ENCODE peak calls at places on chromosomes 1 and 21, in eight cellular contexts. One of them, this sample, is unnamed. For H3K4me1, the result is how much of the 10 kb centered on the place peaks cover.

GRCh38 chr1:22383526-22384291 is 67.9 kb upstream of the ZBTB40 start:
- DNase-seq in pancreas: no peak
- DNase-seq in IMR-90: no peak
- DNase-seq in SK-N-SH: no peak
- DNase-seq in left lung: no peak
- DNase-seq in heart right ventricle: no peak
- DNase-seq in CD8-positive, alpha-beta T cell: no peak
- DNase-seq in left ventricle myocardium inferior: no peak
- DNase-seq in this sample: no peak

GRCh38 chr1:220750126-220750525 is 2.0 kb downstream of the MTARC2 start:
- DNase-seq in pancreas: no peak
- DNase-seq in IMR-90: no peak
- DNase-seq in SK-N-SH: no peak
- DNase-seq in left lung: no peak
- DNase-seq in heart right ventricle: no peak
- DNase-seq in CD8-positive, alpha-beta T cell: no peak
- DNase-seq in left ventricle myocardium inferior: no peak
- DNase-seq in this sample: no peak

GRCh38 chr1:145982010-145982723 is 14.2 kb downstream of the TXNIP start:
- DNase-seq in pancreas: no peak
- DNase-seq in IMR-90: no peak
- DNase-seq in SK-N-SH: no peak
- DNase-seq in left lung: peak
- DNase-seq in heart right ventricle: no peak
- DNase-seq in CD8-positive, alpha-beta T cell: no peak
- DNase-seq in left ventricle myocardium inferior: no peak
- DNase-seq in this sample: no peak

GRCh38 chr21:41258617-41259016 is 58.0 kb upstream of the FAM3B start:
- DNase-seq in pancreas: no peak
- DNase-seq in IMR-90: peak
- DNase-seq in SK-N-SH: no peak
- DNase-seq in left lung: no peak
- DNase-seq in heart right ventricle: no peak
- DNase-seq in CD8-positive, alpha-beta T cell: no peak
- DNase-seq in left ventricle myocardium inferior: no peak
- DNase-seq in this sample: no peak

GRCh38 chr1:115062542-115063004 is 26.7 kb downstream of the TSPAN2 start:
- DNase-seq in pancreas: peak
- DNase-seq in IMR-90: no peak
- DNase-seq in SK-N-SH: no peak
- DNase-seq in left lung: peak
- DNase-seq in heart right ventricle: peak
- DNase-seq in CD8-positive, alpha-beta T cell: peak
- DNase-seq in left ventricle myocardium inferior: peak
- DNase-seq in this sample: no peak

GRCh38 chr1:6127587-6128163 is 52.4 kb downstream of the CHD5 start:
- DNase-seq in pancreas: peak
- DNase-seq in IMR-90: peak
- DNase-seq in SK-N-SH: peak
- DNase-seq in left lung: peak
- DNase-seq in heart right ventricle: peak
- DNase-seq in CD8-positive, alpha-beta T cell: peak
- DNase-seq in left ventricle myocardium inferior: peak
- DNase-seq in this sample: no peak

GRCh38 chr1:112714313-112715263 is 544 bp downstream of the PPM1J start:
- DNase-seq in pancreas: no peak
- DNase-seq in IMR-90: no peak
- DNase-seq in SK-N-SH: peak
- DNase-seq in left lung: peak
- DNase-seq in heart right ventricle: no peak
- DNase-seq in CD8-positive, alpha-beta T cell: no peak
- DNase-seq in left ventricle myocardium inferior: no peak
- DNase-seq in this sample: no peak

GRCh38 chr1:241459186-241459802 is 60.3 kb downstream of the FH start:
- DNase-seq in pancreas: no peak
- DNase-seq in IMR-90: no peak
- DNase-seq in SK-N-SH: no peak
- DNase-seq in left lung: no peak
- DNase-seq in heart right ventricle: no peak
- DNase-seq in CD8-positive, alpha-beta T cell: no peak
- DNase-seq in left ventricle myocardium inferior: no peak
- DNase-seq in this sample: no peak

GRCh38 chr21:32414579-32415358 is 2.3 kb downstream of the EVA1C start:
- DNase-seq in pancreas: no peak
- DNase-seq in IMR-90: peak
- DNase-seq in SK-N-SH: peak
- DNase-seq in left lung: no peak
- DNase-seq in heart right ventricle: no peak
- DNase-seq in CD8-positive, alpha-beta T cell: no peak
- DNase-seq in left ventricle myocardium inferior: no peak
- DNase-seq in this sample: no peak

GRCh38 chr1:171716620-171717019 is 25.2 kb downstream of the VAMP4 start:
- DNase-seq in pancreas: no peak
- DNase-seq in IMR-90: peak
- DNase-seq in SK-N-SH: no peak
- DNase-seq in left lung: no peak
- DNase-seq in heart right ventricle: no peak
- DNase-seq in CD8-positive, alpha-beta T cell: no peak
- DNase-seq in left ventricle myocardium inferior: no peak
- DNase-seq in this sample: no peak

GRCh38 chr1:116116040-116116439 is 4.8 kb downstream of the MAB21L3 start:
- DNase-seq in pancreas: no peak
- DNase-seq in IMR-90: no peak
- DNase-seq in SK-N-SH: no peak
- DNase-seq in left lung: no peak
- DNase-seq in heart right ventricle: no peak
- DNase-seq in CD8-positive, alpha-beta T cell: no peak
- DNase-seq in left ventricle myocardium inferior: no peak
- DNase-seq in this sample: no peak

GRCh38 chr1:1290238-1290731 is 10.0 kb downstream of the SCNN1D start:
- DNase-seq in pancreas: peak
- DNase-seq in IMR-90: no peak
- DNase-seq in SK-N-SH: peak
- DNase-seq in left lung: no peak
- DNase-seq in heart right ventricle: peak
- DNase-seq in CD8-positive, alpha-beta T cell: peak
- DNase-seq in left ventricle myocardium inferior: peak
- DNase-seq in this sample: no peak

GRCh38 chr1:86156571-86157455 is at the start of gene COL24A1:
- DNase-seq in pancreas: peak
- DNase-seq in IMR-90: peak
- DNase-seq in SK-N-SH: peak
- DNase-seq in left lung: peak
- DNase-seq in heart right ventricle: peak
- DNase-seq in CD8-positive, alpha-beta T cell: no peak
- DNase-seq in left ventricle myocardium inferior: peak
- DNase-seq in this sample: peak

GRCh38 chr1:201134405-201134804 is 7.4 kb upstream of the ASCL5 start:
- DNase-seq in pancreas: peak
- DNase-seq in IMR-90: no peak
- DNase-seq in SK-N-SH: no peak
- DNase-seq in left lung: no peak
- DNase-seq in heart right ventricle: no peak
- DNase-seq in CD8-positive, alpha-beta T cell: no peak
- DNase-seq in left ventricle myocardium inferior: no peak
- DNase-seq in this sample: no peak

GRCh38 chr1:10236405-10237156 is 26.2 kb downstream of the KIF1B start:
- DNase-seq in pancreas: no peak
- DNase-seq in IMR-90: peak
- DNase-seq in SK-N-SH: no peak
- DNase-seq in left lung: no peak
- DNase-seq in heart right ventricle: no peak
- DNase-seq in CD8-positive, alpha-beta T cell: no peak
- DNase-seq in left ventricle myocardium inferior: no peak
- DNase-seq in this sample: no peak

GRCh38 chr1:7644906-7645750 is 126.0 kb upstream of the VAMP3 start:
- DNase-seq in pancreas: peak
- DNase-seq in IMR-90: peak
- DNase-seq in SK-N-SH: peak
- DNase-seq in left lung: peak
- DNase-seq in heart right ventricle: peak
- DNase-seq in CD8-positive, alpha-beta T cell: no peak
- DNase-seq in left ventricle myocardium inferior: peak
- DNase-seq in this sample: no peak

GRCh38 chr21:16956824-16957223 is 556.0 kb upstream of the CXADR start:
- DNase-seq in pancreas: no peak
- DNase-seq in IMR-90: no peak
- DNase-seq in SK-N-SH: no peak
- DNase-seq in left lung: no peak
- DNase-seq in heart right ventricle: no peak
- DNase-seq in CD8-positive, alpha-beta T cell: no peak
- DNase-seq in left ventricle myocardium inferior: no peak
- DNase-seq in this sample: no peak

GRCh38 chr1:76068542-76068941 is 6.0 kb upstream of the ST6GALNAC3 start:
- DNase-seq in pancreas: no peak
- DNase-seq in IMR-90: peak
- DNase-seq in SK-N-SH: no peak
- DNase-seq in left lung: no peak
- DNase-seq in heart right ventricle: no peak
- DNase-seq in CD8-positive, alpha-beta T cell: no peak
- DNase-seq in left ventricle myocardium inferior: no peak
- DNase-seq in this sample: no peak

GRCh38 chr1:22662318-22662717 is 9.3 kb downstream of the C1QB start:
- DNase-seq in pancreas: no peak
- DNase-seq in IMR-90: no peak
- DNase-seq in SK-N-SH: peak
- DNase-seq in left lung: no peak
- DNase-seq in heart right ventricle: no peak
- DNase-seq in CD8-positive, alpha-beta T cell: no peak
- DNase-seq in left ventricle myocardium inferior: peak
- DNase-seq in this sample: no peak

GRCh38 chr1:83075107-83075506 is 923.8 kb downstream of the TTLL7 start:
- DNase-seq in pancreas: no peak
- DNase-seq in IMR-90: no peak
- DNase-seq in SK-N-SH: no peak
- DNase-seq in left lung: no peak
- DNase-seq in heart right ventricle: no peak
- DNase-seq in CD8-positive, alpha-beta T cell: no peak
- DNase-seq in left ventricle myocardium inferior: no peak
- DNase-seq in this sample: no peak

GRCh38 chr1:2180297-2181245 is 14.0 kb downstream of the FAAP20 start:
- DNase-seq in pancreas: no peak
- DNase-seq in IMR-90: peak
- DNase-seq in SK-N-SH: no peak
- DNase-seq in left lung: no peak
- DNase-seq in heart right ventricle: no peak
- DNase-seq in CD8-positive, alpha-beta T cell: no peak
- DNase-seq in left ventricle myocardium inferior: no peak
- DNase-seq in this sample: no peak

GRCh38 chr1:86741947-86742572 is 37.7 kb downstream of the SH3GLB1 start:
- DNase-seq in pancreas: no peak
- DNase-seq in IMR-90: peak
- DNase-seq in SK-N-SH: peak
- DNase-seq in left lung: no peak
- DNase-seq in heart right ventricle: no peak
- DNase-seq in CD8-positive, alpha-beta T cell: peak
- DNase-seq in left ventricle myocardium inferior: no peak
- DNase-seq in this sample: no peak

GRCh38 chr1:163307479-163308171 is 14.1 kb upstream of the NUF2 start:
- DNase-seq in pancreas: no peak
- DNase-seq in IMR-90: peak
- DNase-seq in SK-N-SH: no peak
- DNase-seq in left lung: no peak
- DNase-seq in heart right ventricle: no peak
- DNase-seq in CD8-positive, alpha-beta T cell: no peak
- DNase-seq in left ventricle myocardium inferior: no peak
- DNase-seq in this sample: no peak

GRCh38 chr1:156665539-156665938 is 11.7 kb downstream of the NES start:
- DNase-seq in pancreas: no peak
- DNase-seq in IMR-90: no peak
- DNase-seq in SK-N-SH: no peak
- DNase-seq in left lung: no peak
- DNase-seq in heart right ventricle: no peak
- DNase-seq in CD8-positive, alpha-beta T cell: no peak
- DNase-seq in left ventricle myocardium inferior: no peak
- DNase-seq in this sample: no peak
- H3K4me1 ChIP-seq in pancreas: under half
- H3K4me1 ChIP-seq in IMR-90: half or more
- H3K4me1 ChIP-seq in SK-N-SH: under half
- H3K4me1 ChIP-seq in left lung: under half
- H3K4me1 ChIP-seq in heart right ventricle: half or more
- H3K4me1 ChIP-seq in CD8-positive, alpha-beta T cell: under half
- H3K4me1 ChIP-seq in left ventricle myocardium inferior: half or more
- H3K4me1 ChIP-seq in this sample: under half

GRCh38 chr1:88708011-88708410 is 23.9 kb downstream of the PKN2 start:
- DNase-seq in pancreas: no peak
- DNase-seq in IMR-90: no peak
- DNase-seq in SK-N-SH: no peak
- DNase-seq in left lung: no peak
- DNase-seq in heart right ventricle: no peak
- DNase-seq in CD8-positive, alpha-beta T cell: no peak
- DNase-seq in left ventricle myocardium inferior: no peak
- DNase-seq in this sample: no peak
- H3K27ac ChIP-seq in pancreas: no peak
- H3K27ac ChIP-seq in IMR-90: no peak
- H3K27ac ChIP-seq in SK-N-SH: no peak
- H3K27ac ChIP-seq in left lung: no peak
- H3K27ac ChIP-seq in heart right ventricle: no peak
- H3K27ac ChIP-seq in CD8-positive, alpha-beta T cell: no peak
- H3K27ac ChIP-seq in left ventricle myocardium inferior: no peak
- H3K27ac ChIP-seq in this sample: no peak

DNA sequence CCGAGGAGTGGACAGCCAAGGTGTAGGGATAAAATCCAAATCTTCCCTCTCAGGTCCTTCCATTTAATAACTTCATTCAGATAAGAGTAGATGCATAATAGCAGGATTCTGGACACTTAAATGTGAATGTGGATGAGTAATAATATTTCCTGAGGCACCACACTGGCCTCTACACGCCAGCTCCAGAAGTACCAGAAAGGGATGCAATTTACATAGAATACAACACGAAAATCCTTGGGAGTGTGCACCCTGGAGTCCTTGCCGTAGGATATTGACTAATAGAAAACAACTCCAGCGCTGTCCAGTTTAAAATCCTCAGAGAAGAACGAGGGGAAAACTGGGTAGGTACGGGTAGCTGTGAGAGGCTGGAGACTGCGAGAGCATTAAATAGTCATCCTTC is 6.9 kb downstream of the PLXNA2 start:
- DNase-seq in pancreas: no peak
- DNase-seq in IMR-90: no peak
- DNase-seq in SK-N-SH: no peak
- DNase-seq in left lung: no peak
- DNase-seq in heart right ventricle: no peak
- DNase-seq in CD8-positive, alpha-beta T cell: no peak
- DNase-seq in left ventricle myocardium inferior: no peak
- DNase-seq in this sample: no peak
- TF ChIP-seq CTCF in pancreas: no peak
- TF ChIP-seq CTCF in IMR-90: no peak
- TF ChIP-seq CTCF in SK-N-SH: no peak
- TF ChIP-seq CTCF in left lung: no peak
- TF ChIP-seq CTCF in heart right ventricle: no peak
- TF ChIP-seq CTCF in CD8-positive, alpha-beta T cell: no peak
- TF ChIP-seq CTCF in left ventricle myocardium inferior: no peak
- TF ChIP-seq CTCF in this sample: no peak

DNA sequence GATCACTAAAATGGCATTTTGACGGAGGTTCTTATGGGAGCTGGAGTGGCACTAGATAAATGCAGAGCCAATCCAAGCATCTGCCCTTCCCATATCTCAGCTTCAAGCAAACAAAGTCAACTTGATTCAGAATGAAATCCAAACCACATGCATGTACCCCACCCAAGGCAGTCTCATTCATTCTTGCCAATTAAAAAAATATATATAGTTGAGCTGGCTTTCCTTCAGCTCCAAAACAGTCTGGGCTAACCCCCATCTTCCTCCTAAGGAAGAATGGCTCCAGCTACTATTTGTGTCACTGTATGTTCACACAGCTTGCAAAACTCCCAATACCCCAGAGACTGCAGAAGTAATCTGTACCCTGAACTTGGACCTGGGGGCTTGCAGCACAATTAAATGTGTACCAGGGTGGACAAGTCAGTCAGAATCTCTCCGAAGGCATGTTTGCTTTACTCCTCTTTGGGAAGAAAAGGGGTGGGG is 35.5 kb downstream of the GPR3 start:
- DNase-seq in pancreas: no peak
- DNase-seq in IMR-90: no peak
- DNase-seq in SK-N-SH: no peak
- DNase-seq in left lung: no peak
- DNase-seq in heart right ventricle: no peak
- DNase-seq in CD8-positive, alpha-beta T cell: no peak
- DNase-seq in left ventricle myocardium inferior: no peak
- DNase-seq in this sample: no peak
- H3K4me1 ChIP-seq in pancreas: under half
- H3K4me1 ChIP-seq in IMR-90: under half
- H3K4me1 ChIP-seq in SK-N-SH: under half
- H3K4me1 ChIP-seq in left lung: under half
- H3K4me1 ChIP-seq in heart right ventricle: half or more
- H3K4me1 ChIP-seq in CD8-positive, alpha-beta T cell: half or more
- H3K4me1 ChIP-seq in left ventricle myocardium inferior: half or more
- H3K4me1 ChIP-seq in this sample: under half